ENCODE peak calls at places on chromosomes 5 and 9, in eight cellular contexts. G is endothelial cell of umbilical vein, D is BJ, R is left ventricle myocardium inferior, F is H7, O is fibroblast of lung, I is small intestine, H is heart left ventricle. U is an unnamed sample. For H3K36me3, the result is how much of the 10 kb centered on the place peaks cover.

GRCh38 chr9:91795500-91796241 is 154.4 kb downstream of the ROR2 start:
- DNase-seq in D (no peak), H (no peak), O (peak), G (no peak), R (no peak), I (peak), F (no peak), U (no peak)

GRCh38 chr9:76704601-76705204 is 59.5 kb upstream of the PCA3 start:
- DNase-seq in D (peak), G (peak), H (no peak), O (peak), I (peak), R (no peak), F (peak), U (no peak)

GRCh38 chr5:128349044-128349629 is 188.9 kb downstream of the FBN2 start:
- DNase-seq in D (no peak), G (no peak), F (no peak), I (peak), O (peak), R (no peak), H (no peak), U (peak)

GRCh38 chr9:80552931-80553330 is 981.2 kb downstream of the TLE4 start:
- DNase-seq in R (no peak), F (no peak), I (no peak), O (peak), H (no peak), G (no peak), D (no peak), U (peak)

GRCh38 chr5:115531380-115531779 is 13.2 kb downstream of the FEM1C start:
- DNase-seq in F (no peak), H (no peak), R (no peak), O (no peak), D (no peak), G (no peak), I (no peak), U (no peak)

GRCh38 chr5:103674321-103674720 is 111.7 kb upstream of the NUDT12 start:
- DNase-seq in F (no peak), G (no peak), I (no peak), R (no peak), D (no peak), O (peak), H (no peak), U (no peak)

GRCh38 chr5:79795764-79796398 is 106.2 kb downstream of the CMYA5 start:
- DNase-seq in D (no peak), O (peak), H (peak), G (no peak), I (no peak), F (no peak), R (peak), U (no peak)

GRCh38 chr9:120937596-120937995 is 11.0 kb upstream of the TRAF1 start:
- DNase-seq in H (no peak), O (peak), F (no peak), R (no peak), I (no peak), G (no peak), D (no peak), U (no peak)

GRCh38 chr9:98839724-98840123 is 32.3 kb downstream of the GALNT12 start:
- DNase-seq in R (no peak), H (no peak), O (no peak), G (no peak), F (peak), D (no peak), I (no peak), U (no peak)

GRCh38 chr5:125834438-125835147 is 588.6 kb upstream of the GRAMD2B start:
- DNase-seq in D (no peak), H (no peak), O (no peak), I (no peak), G (no peak), F (no peak), R (no peak), U (no peak)

GRCh38 chr9:127231666-127232065 is 32.9 kb upstream of the GARNL3 start:
- DNase-seq in G (no peak), D (no peak), H (no peak), R (no peak), F (no peak), I (no peak), O (no peak), U (no peak)
- H3K36me3 ChIP-seq in G (under half), D (under half), H (under half), R (under half), F (under half), I (under half), O (under half), U (under half)

GRCh38 chr9:132602207-132602606 is 19.8 kb downstream of the BARHL1 start:
- DNase-seq in F (no peak), G (no peak), D (no peak), O (no peak), I (no peak), R (no peak), H (no peak), U (no peak)
- H3K36me3 ChIP-seq in F (under half), G (under half), D (under half), O (under half), I (under half), R (half or more), H (under half), U (under half)

DNA sequence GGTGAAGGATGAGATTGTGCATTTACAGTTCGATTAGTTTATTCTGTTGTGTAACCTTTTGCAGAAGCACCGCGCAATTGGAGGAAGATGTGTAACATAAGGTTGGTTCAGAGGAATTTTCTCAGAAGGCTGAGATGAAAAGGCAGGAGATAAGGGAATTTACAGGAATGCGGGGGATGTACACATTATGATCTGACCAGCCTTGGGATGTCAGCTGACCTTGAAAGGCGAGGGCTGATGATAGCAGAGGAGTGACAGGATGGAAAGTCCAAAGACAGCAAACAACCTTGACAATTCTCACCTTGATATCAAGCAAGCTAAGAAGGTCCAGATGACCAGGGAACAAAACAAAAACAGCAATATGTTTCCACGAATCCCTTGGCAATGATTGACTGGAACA is 88.8 kb downstream of the OTULIN start:
- DNase-seq in I (no peak), O (no peak), G (no peak), R (no peak), H (no peak), D (no peak), F (no peak), U (no peak)
- H3K36me3 ChIP-seq in I (under half), O (under half), G (under half), R (half or more), H (under half), D (under half), F (under half), U (under half)

GRCh38 chr5:179866241-179867078 is 7.8 kb upstream of the MRNIP start:
- DNase-seq in R (no peak), O (no peak), H (no peak), F (peak), D (no peak), G (no peak), I (no peak), U (no peak)
- H3K36me3 ChIP-seq in R (half or more), O (under half), H (half or more), F (under half), D (under half), G (under half), I (under half), U (under half)

DNA sequence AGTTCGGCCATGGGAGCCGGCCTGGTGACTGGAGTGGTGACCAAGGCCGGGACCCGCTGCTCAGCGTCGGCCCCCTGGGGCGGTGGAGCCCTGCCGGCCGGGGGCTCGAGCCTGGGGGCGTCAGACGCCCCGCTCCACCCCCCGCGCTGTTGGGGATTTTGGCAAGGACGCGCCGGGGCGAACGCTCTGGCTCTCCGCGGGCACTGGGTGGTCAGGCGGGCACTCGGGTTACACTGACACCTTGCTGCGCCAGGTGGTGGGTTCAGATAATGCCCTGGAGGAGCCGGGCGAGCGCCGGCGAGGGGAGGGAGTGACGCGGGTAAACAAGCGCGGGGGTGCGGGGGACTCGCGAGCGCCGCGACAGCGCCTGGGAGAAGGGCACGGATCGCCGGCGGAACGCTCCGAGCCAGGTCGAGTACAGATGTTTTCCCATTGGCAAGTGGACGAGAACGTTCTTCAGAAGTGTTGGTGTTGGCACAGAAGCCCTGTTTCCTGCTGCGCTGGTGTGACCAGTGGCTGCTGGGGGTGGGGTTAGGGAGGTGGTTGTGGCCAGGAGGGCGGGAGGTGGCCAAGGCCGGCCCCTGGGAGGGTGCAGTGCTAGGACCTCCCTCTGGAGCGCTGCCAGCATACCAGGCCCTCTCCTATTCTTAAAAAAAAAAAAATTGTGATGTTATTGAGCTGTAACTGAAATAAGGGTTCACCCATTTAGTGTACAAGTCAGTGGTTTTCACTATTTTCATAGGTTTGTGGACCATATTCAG is 773 bp downstream of the SQSTM1 start:
- DNase-seq in D (peak), G (peak), O (peak), F (peak), H (peak), R (peak), I (peak), U (peak)
- H3K36me3 ChIP-seq in D (under half), G (under half), O (under half), F (under half), H (under half), R (under half), I (under half), U (under half)

GRCh38 chr9:114501786-114502682 is 3.2 kb downstream of the WHRN start:
- DNase-seq in D (no peak), F (peak), O (peak), H (no peak), G (no peak), I (peak), R (no peak), U (no peak)
- H3K36me3 ChIP-seq in D (under half), F (under half), O (under half), H (under half), G (under half), I (under half), R (under half), U (under half)